ENCODE peak calls at places on chromosomes 2 and 18, in ten cellular contexts. One of them, this sample, is unnamed.

GRCh38 chr18:12595571-12596255 is 62.2 kb downstream of the SPIRE1 start:
- DNase-seq in tibial artery: no peak
- DNase-seq in T-helper 17 cell: no peak
- DNase-seq in ecto neural progenitor cell: no peak
- DNase-seq in NCI-H69: no peak
- DNase-seq in CD4-positive, alpha-beta memory T cell: no peak
- DNase-seq in erythroblast: no peak
- DNase-seq in progenitor cell of endocrine pancreas: no peak
- DNase-seq in NAMALWA: no peak
- DNase-seq in CD4-positive, alpha-beta T cell: no peak
- DNase-seq in this sample: no peak

GRCh38 chr2:109285244-109285651 is 156.2 kb downstream of the SH3RF3 start:
- DNase-seq in CD4-positive, alpha-beta T cell: no peak
- DNase-seq in T-helper 17 cell: no peak
- DNase-seq in progenitor cell of endocrine pancreas: no peak
- DNase-seq in tibial artery: no peak
- DNase-seq in erythroblast: no peak
- DNase-seq in NAMALWA: no peak
- DNase-seq in NCI-H69: no peak
- DNase-seq in CD4-positive, alpha-beta memory T cell: no peak
- DNase-seq in ecto neural progenitor cell: no peak
- DNase-seq in this sample: peak; percentile 48

GRCh38 chr2:221571391-221572179 is 519 bp downstream of the EPHA4 start:
- DNase-seq in progenitor cell of endocrine pancreas: peak; percentile 21
- DNase-seq in tibial artery: peak; percentile 33
- DNase-seq in erythroblast: peak; percentile 35
- DNase-seq in CD4-positive, alpha-beta T cell: peak; percentile 33
- DNase-seq in NCI-H69: peak; percentile 64
- DNase-seq in NAMALWA: peak; percentile 23
- DNase-seq in T-helper 17 cell: peak; percentile 19
- DNase-seq in CD4-positive, alpha-beta memory T cell: peak; percentile 58
- DNase-seq in ecto neural progenitor cell: peak; percentile 75
- DNase-seq in this sample: no peak

GRCh38 chr2:172962824-172963223 is 112.8 kb upstream of the MAP3K20 start:
- DNase-seq in CD4-positive, alpha-beta T cell: no peak
- DNase-seq in NAMALWA: no peak
- DNase-seq in CD4-positive, alpha-beta memory T cell: no peak
- DNase-seq in T-helper 17 cell: no peak
- DNase-seq in tibial artery: no peak
- DNase-seq in ecto neural progenitor cell: no peak
- DNase-seq in NCI-H69: no peak
- DNase-seq in erythroblast: no peak
- DNase-seq in progenitor cell of endocrine pancreas: no peak
- DNase-seq in this sample: no peak

GRCh38 chr2:33230133-33230618 is 246.3 kb upstream of the RASGRP3 start:
- DNase-seq in CD4-positive, alpha-beta memory T cell: no peak
- DNase-seq in progenitor cell of endocrine pancreas: no peak
- DNase-seq in erythroblast: no peak
- DNase-seq in CD4-positive, alpha-beta T cell: no peak
- DNase-seq in NCI-H69: peak; percentile 92
- DNase-seq in NAMALWA: no peak
- DNase-seq in tibial artery: no peak
- DNase-seq in T-helper 17 cell: no peak
- DNase-seq in ecto neural progenitor cell: no peak
- DNase-seq in this sample: no peak

GRCh38 chr2:167052825-167053224 is 164.5 kb downstream of the XIRP2 start:
- DNase-seq in NAMALWA: no peak
- DNase-seq in progenitor cell of endocrine pancreas: no peak
- DNase-seq in tibial artery: no peak
- DNase-seq in T-helper 17 cell: no peak
- DNase-seq in CD4-positive, alpha-beta memory T cell: no peak
- DNase-seq in ecto neural progenitor cell: no peak
- DNase-seq in CD4-positive, alpha-beta T cell: no peak
- DNase-seq in NCI-H69: no peak
- DNase-seq in erythroblast: no peak
- DNase-seq in this sample: no peak

GRCh38 chr2:119753041-119753929 is 6.4 kb upstream of the PTPN4 start:
- DNase-seq in CD4-positive, alpha-beta memory T cell: peak; percentile 58
- DNase-seq in T-helper 17 cell: no peak
- DNase-seq in CD4-positive, alpha-beta T cell: no peak
- DNase-seq in progenitor cell of endocrine pancreas: no peak
- DNase-seq in tibial artery: no peak
- DNase-seq in NCI-H69: peak; percentile 48
- DNase-seq in NAMALWA: peak; percentile 78
- DNase-seq in ecto neural progenitor cell: no peak
- DNase-seq in erythroblast: peak; percentile 40
- DNase-seq in this sample: peak; percentile 78

GRCh38 chr2:19416083-19416482 is 57.7 kb upstream of the OSR1 start:
- DNase-seq in tibial artery: no peak
- DNase-seq in erythroblast: no peak
- DNase-seq in CD4-positive, alpha-beta memory T cell: no peak
- DNase-seq in NAMALWA: no peak
- DNase-seq in T-helper 17 cell: no peak
- DNase-seq in ecto neural progenitor cell: no peak
- DNase-seq in NCI-H69: no peak
- DNase-seq in progenitor cell of endocrine pancreas: no peak
- DNase-seq in CD4-positive, alpha-beta T cell: no peak
- DNase-seq in this sample: no peak

GRCh38 chr2:129777146-129777545 is 202.3 kb upstream of the RAB6C start:
- DNase-seq in tibial artery: no peak
- DNase-seq in T-helper 17 cell: no peak
- DNase-seq in erythroblast: no peak
- DNase-seq in CD4-positive, alpha-beta T cell: no peak
- DNase-seq in ecto neural progenitor cell: peak; percentile 34
- DNase-seq in progenitor cell of endocrine pancreas: no peak
- DNase-seq in CD4-positive, alpha-beta memory T cell: no peak
- DNase-seq in NCI-H69: no peak
- DNase-seq in NAMALWA: no peak
- DNase-seq in this sample: no peak

GRCh38 chr2:75047907-75048625 is 89.6 kb downstream of the POLE4 start:
- DNase-seq in ecto neural progenitor cell: no peak
- DNase-seq in tibial artery: peak; percentile 26
- DNase-seq in NCI-H69: peak; percentile 2
- DNase-seq in CD4-positive, alpha-beta T cell: no peak
- DNase-seq in erythroblast: no peak
- DNase-seq in progenitor cell of endocrine pancreas: no peak
- DNase-seq in CD4-positive, alpha-beta memory T cell: no peak
- DNase-seq in NAMALWA: no peak
- DNase-seq in T-helper 17 cell: no peak
- DNase-seq in this sample: no peak

GRCh38 chr18:23585007-23585871 is 1.1 kb downstream of the NPC1 start:
- DNase-seq in NCI-H69: peak; percentile 80
- DNase-seq in T-helper 17 cell: no peak
- DNase-seq in ecto neural progenitor cell: no peak
- DNase-seq in CD4-positive, alpha-beta memory T cell: peak; percentile 20
- DNase-seq in progenitor cell of endocrine pancreas: no peak
- DNase-seq in tibial artery: no peak
- DNase-seq in erythroblast: peak; percentile 42
- DNase-seq in NAMALWA: peak; percentile 57
- DNase-seq in CD4-positive, alpha-beta T cell: no peak
- DNase-seq in this sample: peak; percentile 73

GRCh38 chr2:9630001-9630749 is 622 bp downstream of the YWHAQ start:
- DNase-seq in NCI-H69: peak; percentile 91
- DNase-seq in NAMALWA: peak; percentile 80
- DNase-seq in progenitor cell of endocrine pancreas: peak; percentile 70
- DNase-seq in T-helper 17 cell: peak; percentile 63
- DNase-seq in CD4-positive, alpha-beta memory T cell: peak; percentile 74
- DNase-seq in CD4-positive, alpha-beta T cell: peak; percentile 68
- DNase-seq in erythroblast: peak; percentile 84
- DNase-seq in ecto neural progenitor cell: peak; percentile 92
- DNase-seq in tibial artery: peak; percentile 74
- DNase-seq in this sample: peak; percentile 91

GRCh38 chr2:74206180-74206688 is 7.8 kb downstream of the MTHFD2 start:
- DNase-seq in NCI-H69: peak; percentile 4
- DNase-seq in CD4-positive, alpha-beta memory T cell: peak; percentile 64
- DNase-seq in CD4-positive, alpha-beta T cell: peak; percentile 7
- DNase-seq in T-helper 17 cell: no peak
- DNase-seq in erythroblast: peak; percentile 59
- DNase-seq in ecto neural progenitor cell: no peak
- DNase-seq in progenitor cell of endocrine pancreas: no peak
- DNase-seq in NAMALWA: no peak
- DNase-seq in tibial artery: no peak
- DNase-seq in this sample: no peak

GRCh38 chr2:231321021-231321420 is 74.5 kb upstream of the B3GNT7 start:
- DNase-seq in tibial artery: no peak
- DNase-seq in CD4-positive, alpha-beta memory T cell: no peak
- DNase-seq in NCI-H69: no peak
- DNase-seq in T-helper 17 cell: no peak
- DNase-seq in progenitor cell of endocrine pancreas: no peak
- DNase-seq in NAMALWA: no peak
- DNase-seq in erythroblast: no peak
- DNase-seq in ecto neural progenitor cell: no peak
- DNase-seq in CD4-positive, alpha-beta T cell: no peak
- DNase-seq in this sample: no peak

GRCh38 chr2:99572798-99573197 is 83.0 kb upstream of the REV1 start:
- DNase-seq in erythroblast: no peak
- DNase-seq in NCI-H69: no peak
- DNase-seq in progenitor cell of endocrine pancreas: no peak
- DNase-seq in NAMALWA: no peak
- DNase-seq in CD4-positive, alpha-beta T cell: no peak
- DNase-seq in CD4-positive, alpha-beta memory T cell: no peak
- DNase-seq in T-helper 17 cell: no peak
- DNase-seq in tibial artery: no peak
- DNase-seq in ecto neural progenitor cell: no peak
- DNase-seq in this sample: no peak

GRCh38 chr2:119276864-119277263 is 53.2 kb downstream of the STEAP3 start:
- DNase-seq in T-helper 17 cell: no peak
- DNase-seq in ecto neural progenitor cell: no peak
- DNase-seq in tibial artery: no peak
- DNase-seq in CD4-positive, alpha-beta memory T cell: no peak
- DNase-seq in NCI-H69: peak; percentile 27
- DNase-seq in progenitor cell of endocrine pancreas: no peak
- DNase-seq in NAMALWA: no peak
- DNase-seq in erythroblast: no peak
- DNase-seq in CD4-positive, alpha-beta T cell: no peak
- DNase-seq in this sample: no peak

GRCh38 chr2:207704031-207704430 is 7.4 kb upstream of the CCNYL1 start:
- DNase-seq in progenitor cell of endocrine pancreas: no peak
- DNase-seq in CD4-positive, alpha-beta T cell: no peak
- DNase-seq in T-helper 17 cell: no peak
- DNase-seq in ecto neural progenitor cell: no peak
- DNase-seq in NAMALWA: no peak
- DNase-seq in erythroblast: no peak
- DNase-seq in NCI-H69: no peak
- DNase-seq in tibial artery: no peak
- DNase-seq in CD4-positive, alpha-beta memory T cell: no peak
- DNase-seq in this sample: no peak

GRCh38 chr18:49531678-49532153 is 30.1 kb upstream of the LIPG start:
- DNase-seq in CD4-positive, alpha-beta memory T cell: no peak
- DNase-seq in erythroblast: peak; percentile 39
- DNase-seq in T-helper 17 cell: no peak
- DNase-seq in tibial artery: no peak
- DNase-seq in CD4-positive, alpha-beta T cell: no peak
- DNase-seq in NCI-H69: no peak
- DNase-seq in ecto neural progenitor cell: no peak
- DNase-seq in progenitor cell of endocrine pancreas: no peak
- DNase-seq in NAMALWA: no peak
- DNase-seq in this sample: no peak

GRCh38 chr2:205405752-205406151 is 276.5 kb upstream of the NRP2 start:
- DNase-seq in tibial artery: no peak
- DNase-seq in progenitor cell of endocrine pancreas: no peak
- DNase-seq in CD4-positive, alpha-beta T cell: no peak
- DNase-seq in NAMALWA: no peak
- DNase-seq in erythroblast: no peak
- DNase-seq in T-helper 17 cell: no peak
- DNase-seq in CD4-positive, alpha-beta memory T cell: no peak
- DNase-seq in NCI-H69: no peak
- DNase-seq in ecto neural progenitor cell: no peak
- DNase-seq in this sample: no peak

GRCh38 chr18:73636355-73636754 is 511.3 kb downstream of the FBXO15 start:
- DNase-seq in NAMALWA: no peak
- DNase-seq in ecto neural progenitor cell: no peak
- DNase-seq in tibial artery: no peak
- DNase-seq in CD4-positive, alpha-beta memory T cell: no peak
- DNase-seq in progenitor cell of endocrine pancreas: no peak
- DNase-seq in CD4-positive, alpha-beta T cell: no peak
- DNase-seq in T-helper 17 cell: no peak
- DNase-seq in erythroblast: no peak
- DNase-seq in NCI-H69: no peak
- DNase-seq in this sample: no peak

GRCh38 chr2:72973566-72974435 is 56.5 kb downstream of the EMX1 start:
- DNase-seq in NAMALWA: peak; percentile 76
- DNase-seq in CD4-positive, alpha-beta T cell: peak; percentile 16
- DNase-seq in progenitor cell of endocrine pancreas: peak; percentile 44
- DNase-seq in NCI-H69: peak; percentile 77
- DNase-seq in erythroblast: peak; percentile 46
- DNase-seq in T-helper 17 cell: peak; percentile 35
- DNase-seq in CD4-positive, alpha-beta memory T cell: peak; percentile 32
- DNase-seq in tibial artery: no peak
- DNase-seq in ecto neural progenitor cell: peak; percentile 78
- DNase-seq in this sample: peak; percentile 91

GRCh38 chr2:216799873-216800421 is 59.9 kb downstream of the TNP1 start:
- DNase-seq in ecto neural progenitor cell: no peak
- DNase-seq in T-helper 17 cell: no peak
- DNase-seq in CD4-positive, alpha-beta T cell: no peak
- DNase-seq in NCI-H69: no peak
- DNase-seq in erythroblast: peak; percentile 30
- DNase-seq in progenitor cell of endocrine pancreas: no peak
- DNase-seq in CD4-positive, alpha-beta memory T cell: no peak
- DNase-seq in tibial artery: peak; percentile 77
- DNase-seq in NAMALWA: no peak
- DNase-seq in this sample: no peak

GRCh38 chr18:11040359-11040758 is 109.0 kb downstream of the PIEZO2 start:
- DNase-seq in ecto neural progenitor cell: no peak
- DNase-seq in erythroblast: no peak
- DNase-seq in NAMALWA: no peak
- DNase-seq in tibial artery: no peak
- DNase-seq in NCI-H69: no peak
- DNase-seq in T-helper 17 cell: no peak
- DNase-seq in CD4-positive, alpha-beta T cell: no peak
- DNase-seq in CD4-positive, alpha-beta memory T cell: no peak
- DNase-seq in progenitor cell of endocrine pancreas: no peak
- DNase-seq in this sample: no peak

GRCh38 chr18:24273596-24273995 is 124.0 kb downstream of the OSBPL1A start:
- DNase-seq in progenitor cell of endocrine pancreas: no peak
- DNase-seq in CD4-positive, alpha-beta memory T cell: no peak
- DNase-seq in NCI-H69: peak; percentile 15
- DNase-seq in NAMALWA: no peak
- DNase-seq in T-helper 17 cell: no peak
- DNase-seq in ecto neural progenitor cell: no peak
- DNase-seq in tibial artery: no peak
- DNase-seq in erythroblast: no peak
- DNase-seq in CD4-positive, alpha-beta T cell: no peak
- DNase-seq in this sample: no peak

GRCh38 chr2:16656784-16657391 is 8.7 kb downstream of the CYRIA start:
- DNase-seq in NAMALWA: peak; percentile 72
- DNase-seq in T-helper 17 cell: no peak
- DNase-seq in CD4-positive, alpha-beta T cell: no peak
- DNase-seq in erythroblast: no peak
- DNase-seq in NCI-H69: no peak
- DNase-seq in tibial artery: peak; percentile 69
- DNase-seq in CD4-positive, alpha-beta memory T cell: no peak
- DNase-seq in ecto neural progenitor cell: peak; percentile 34
- DNase-seq in progenitor cell of endocrine pancreas: no peak
- DNase-seq in this sample: peak; percentile 75

GRCh38 chr2:31003717-31004116 is 134.5 kb downstream of the GALNT14 start:
- DNase-seq in T-helper 17 cell: no peak
- DNase-seq in NCI-H69: no peak
- DNase-seq in progenitor cell of endocrine pancreas: no peak
- DNase-seq in tibial artery: no peak
- DNase-seq in CD4-positive, alpha-beta memory T cell: no peak
- DNase-seq in NAMALWA: no peak
- DNase-seq in ecto neural progenitor cell: no peak
- DNase-seq in erythroblast: no peak
- DNase-seq in CD4-positive, alpha-beta T cell: no peak
- DNase-seq in this sample: no peak

GRCh38 chr2:118417417-118418125 is 329.3 kb downstream of the INSIG2 start:
- DNase-seq in NCI-H69: no peak
- DNase-seq in CD4-positive, alpha-beta memory T cell: no peak
- DNase-seq in CD4-positive, alpha-beta T cell: no peak
- DNase-seq in progenitor cell of endocrine pancreas: no peak
- DNase-seq in ecto neural progenitor cell: no peak
- DNase-seq in tibial artery: no peak
- DNase-seq in NAMALWA: no peak
- DNase-seq in erythroblast: no peak
- DNase-seq in T-helper 17 cell: no peak
- DNase-seq in this sample: no peak

GRCh38 chr2:181185948-181186347 is 205.5 kb downstream of the UBE2E3 start:
- DNase-seq in T-helper 17 cell: no peak
- DNase-seq in NAMALWA: no peak
- DNase-seq in NCI-H69: peak; percentile 50
- DNase-seq in progenitor cell of endocrine pancreas: no peak
- DNase-seq in ecto neural progenitor cell: no peak
- DNase-seq in erythroblast: no peak
- DNase-seq in CD4-positive, alpha-beta T cell: no peak
- DNase-seq in tibial artery: no peak
- DNase-seq in CD4-positive, alpha-beta memory T cell: no peak
- DNase-seq in this sample: no peak

This sample was measured in Karpas-422.